ENCODE peak calls at places on chromosomes 13 and 19, in ten cellular contexts. N, X, G, W, J, Q, H, R, Y and B are unnamed samples.

GRCh38 chr13:111584101-111584500 is 263.7 kb downstream of the TEX29 start:
- DNase-seq in Y (no peak), H (no peak), G (peak), R (no peak), X (no peak), N (no peak), Q (no peak), W (no peak), J (no peak), B (no peak)

GRCh38 chr13:100214886-100215285 is 126.0 kb downstream of the PCCA start:
- DNase-seq in Y (no peak), R (no peak), J (no peak), X (no peak), N (peak), W (no peak), Q (no peak), G (no peak), H (peak), B (no peak)

GRCh38 chr13:55000043-55000442 is 1971.4 kb downstream of the OLFM4 start:
- DNase-seq in H (no peak), Y (no peak), J (no peak), W (no peak), Q (no peak), N (no peak), X (no peak), R (no peak), G (no peak), B (no peak)

GRCh38 chr19:4368128-4368820 is 24.9 kb downstream of the MPND start:
- DNase-seq in Q (no peak), W (peak), G (no peak), R (peak), X (peak), H (no peak), N (no peak), J (no peak), Y (no peak), B (no peak)

GRCh38 chr13:50916701-50917184 is 7.2 kb downstream of the RNASEH2B start:
- DNase-seq in Q (peak), G (no peak), R (no peak), X (no peak), W (peak), H (no peak), N (no peak), Y (no peak), J (no peak), B (peak)

GRCh38 chr13:95033890-95034289 is 267.4 kb downstream of the ABCC4 start:
- DNase-seq in W (peak), N (no peak), G (no peak), J (no peak), X (no peak), R (no peak), Y (no peak), Q (no peak), H (no peak), B (no peak)

GRCh38 chr13:43232866-43233265 is 209.5 kb downstream of the DNAJC15 start:
- DNase-seq in G (no peak), H (peak), W (no peak), Y (no peak), X (no peak), R (no peak), Q (no peak), J (no peak), N (peak), B (no peak)

GRCh38 chr13:77136902-77137420 is 110.0 kb upstream of the FBXL3 start:
- DNase-seq in W (no peak), R (no peak), Q (no peak), H (peak), N (peak), G (no peak), Y (no peak), J (no peak), X (no peak), B (no peak)

GRCh38 chr13:107289540-107289939 is 721.6 kb upstream of the ARGLU1 start:
- DNase-seq in G (no peak), H (no peak), N (peak), W (no peak), R (no peak), X (no peak), Y (no peak), Q (no peak), J (no peak), B (peak)

GRCh38 chr13:60397693-60398437 is 845 bp downstream of the TDRD3 start:
- DNase-seq in X (peak), W (peak), N (peak), Q (peak), J (no peak), H (no peak), G (peak), R (peak), Y (peak), B (peak)

GRCh38 chr19:38685666-38686529 is 38.4 kb downstream of the ACTN4 start:
- DNase-seq in J (no peak), H (no peak), R (no peak), X (no peak), Q (no peak), G (no peak), W (peak), Y (no peak), N (peak), B (peak)
- TF ChIP-seq CTCF in J (peak), H (peak), R (peak), X (no peak), Q (peak), G (peak), W (peak), Y (no peak), N (peak), B (peak)

DNA sequence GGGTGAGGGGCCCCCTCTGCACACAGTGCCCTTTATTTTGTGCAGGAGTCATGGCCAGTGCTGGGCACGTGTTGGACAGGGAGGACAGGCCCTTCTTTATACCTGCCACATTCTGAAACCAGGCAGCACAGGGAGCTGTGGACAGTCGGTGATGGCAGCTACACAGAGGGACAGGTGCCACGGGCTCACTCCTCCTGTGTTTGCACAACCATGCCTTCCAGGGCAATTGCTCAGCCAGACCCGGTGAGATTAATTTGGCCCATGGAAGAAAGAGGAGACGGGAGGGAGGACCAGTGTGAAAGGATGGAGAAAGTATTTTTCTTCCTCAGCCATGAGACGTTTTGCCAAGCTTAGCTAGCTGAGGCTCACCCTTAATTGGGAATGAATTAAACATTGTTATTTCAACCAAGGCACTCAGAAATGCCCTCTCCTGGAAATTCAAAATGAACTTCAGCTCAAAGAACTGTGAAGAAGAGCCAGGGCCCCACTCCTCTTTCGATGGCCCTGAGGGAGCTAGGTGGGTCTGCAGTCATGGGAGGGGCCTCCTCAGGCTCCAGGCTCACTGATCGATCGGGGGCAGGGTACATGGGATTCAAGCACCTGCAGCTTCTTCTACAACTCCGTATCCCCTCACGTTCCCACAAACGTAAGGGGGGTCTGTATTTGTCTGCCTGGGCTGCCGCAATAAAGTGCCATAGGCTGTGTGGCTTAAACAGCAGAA is 41.2 kb downstream of the SHISA2 start:
- DNase-seq in H (no peak), W (no peak), R (no peak), X (no peak), Q (no peak), G (no peak), J (no peak), Y (no peak), N (no peak), B (no peak)
- TF ChIP-seq CTCF in H (no peak), W (no peak), R (no peak), X (no peak), Q (no peak), G (no peak), J (no peak), Y (no peak), N (no peak), B (no peak)

GRCh38 chr19:35959040-35959967 is 23.1 kb downstream of the LRFN3 start:
- DNase-seq in X (no peak), H (no peak), R (peak), J (no peak), N (no peak), G (peak), W (no peak), Y (no peak), Q (peak), B (peak)
- TF ChIP-seq CTCF in X (no peak), H (peak), R (no peak), J (no peak), N (no peak), G (peak), W (peak), Y (no peak), Q (peak), B (peak)

GRCh38 chr19:47096721-47097120 is 16.9 kb downstream of the ZC3H4 start:
- DNase-seq in G (peak), J (no peak), Q (peak), Y (no peak), R (peak), H (no peak), N (no peak), W (no peak), X (no peak), B (no peak)
- TF ChIP-seq CTCF in G (no peak), J (no peak), Q (no peak), Y (no peak), R (no peak), H (no peak), N (no peak), W (no peak), X (no peak), B (no peak)

DNA sequence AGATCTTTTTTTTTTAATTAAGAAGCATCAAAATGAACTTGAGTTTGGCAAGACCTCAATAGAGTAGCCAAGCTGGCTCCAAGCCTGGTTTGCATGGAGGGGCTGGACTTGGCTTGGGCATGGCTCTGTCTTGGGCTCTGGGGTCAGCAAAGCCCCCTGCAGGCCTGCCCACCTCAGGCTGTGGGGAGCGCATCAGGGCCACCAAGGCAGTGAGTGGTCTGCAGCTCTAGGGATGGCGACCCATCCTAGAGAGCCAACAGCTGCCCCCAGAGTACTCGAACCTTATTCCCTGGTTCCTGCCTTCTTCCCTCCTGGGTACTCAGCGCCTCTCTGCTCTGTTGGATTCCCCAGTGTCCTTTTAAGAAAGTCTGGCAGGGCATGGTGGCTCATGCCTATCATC is 5.4 kb upstream of the CHST8 start:
- DNase-seq in X (no peak), R (no peak), W (no peak), Q (no peak), N (no peak), G (no peak), J (no peak), Y (no peak), H (no peak), B (no peak)
- TF ChIP-seq CTCF in X (no peak), R (no peak), W (no peak), Q (no peak), N (no peak), G (no peak), J (no peak), Y (no peak), H (no peak), B (no peak)

GRCh38 chr19:23992348-23992747 is 77.7 kb downstream of the ZNF726 start:
- DNase-seq in G (no peak), N (no peak), Q (no peak), H (no peak), J (no peak), Y (no peak), W (no peak), X (no peak), R (no peak), B (no peak)

GRCh38 chr19:23999821-24000610 is 85.3 kb downstream of the ZNF726 start:
- DNase-seq in X (no peak), W (no peak), Y (no peak), J (no peak), H (no peak), R (no peak), G (no peak), N (no peak), Q (no peak), B (no peak)

GRCh38 chr19:24000656-24001055 is 86.0 kb downstream of the ZNF726 start:
- DNase-seq in H (no peak), Y (no peak), J (no peak), W (no peak), R (no peak), X (no peak), G (no peak), Q (no peak), N (no peak), B (no peak)

GRCh38 chr19:23998568-23998967 is 83.9 kb downstream of the ZNF726 start:
- DNase-seq in J (no peak), H (no peak), N (no peak), R (no peak), Q (no peak), G (no peak), Y (no peak), X (no peak), W (no peak), B (no peak)

GRCh38 chr19:23996549-23996948 is 81.9 kb downstream of the ZNF726 start:
- DNase-seq in W (no peak), H (no peak), Y (no peak), Q (no peak), N (no peak), R (no peak), J (no peak), X (no peak), G (no peak), B (peak)
- TF ChIP-seq CTCF in W (peak), H (no peak), Y (no peak), Q (peak), N (peak), R (no peak), J (no peak), X (no peak), G (peak), B (peak)

DNA sequence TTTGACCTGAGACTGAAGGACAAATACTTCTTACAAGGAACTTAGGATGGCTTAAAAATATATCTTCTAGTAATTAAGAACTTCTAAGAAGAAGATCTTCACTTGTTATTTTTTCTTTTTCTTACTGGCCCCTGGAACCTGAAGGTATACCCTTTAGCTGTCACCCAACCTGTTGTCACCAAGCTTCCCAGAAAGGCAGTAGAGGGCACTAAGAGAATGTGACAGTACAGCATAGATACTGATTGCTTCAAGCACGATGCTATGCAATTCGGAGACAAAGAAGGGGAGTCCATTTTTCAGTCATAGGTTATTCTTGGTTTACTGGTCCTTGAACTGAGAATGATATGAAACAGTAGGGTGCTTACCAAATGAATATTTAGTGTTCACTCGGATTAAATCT is 208.3 kb upstream of the PCDH9 start:
- DNase-seq in J (no peak), R (no peak), G (no peak), H (no peak), Q (no peak), W (no peak), X (no peak), N (no peak), Y (no peak), B (peak)
- TF ChIP-seq CTCF in J (no peak), R (no peak), G (no peak), H (no peak), Q (peak), W (no peak), X (no peak), N (no peak), Y (no peak), B (peak)